ENCODE peak calls at places on chromosomes 12 and 14, in ten cellular contexts. T is stimulated activated CD8-positive, alpha-beta memory T cell treated with anti-CD3 and anti-CD28 coated beads, Interleukin-15, amount 100 ng/mL, for 24 hours; R is Calu3; I is mucosa of descending colon; J is tibial nerve; L is hippocampal formation; H is amygdala; Y is NCI-H510A; A is OCI-LY7; Z is left ventricle myocardium inferior. P is an unnamed sample.

GRCh38 chr12:52149182-52149641 is 42.6 kb downstream of the KRT80 start:
- DNase-seq in T (no peak), R (no peak), I (no peak), J (no peak), L (no peak), H (no peak), Y (no peak), A (no peak), Z (no peak), P (no peak)

GRCh38 chr14:102994689-102995088 is 62.7 kb downstream of the CDC42BPB start:
- DNase-seq in T (no peak), R (no peak), I (no peak), J (no peak), L (no peak), H (no peak), Y (no peak), A (no peak), Z (no peak), P (no peak)

GRCh38 chr14:77910506-77910905 is 110.6 kb downstream of the ADCK1 start:
- DNase-seq in T (no peak), R (no peak), I (no peak), J (no peak), L (no peak), H (no peak), Y (no peak), A (no peak), Z (no peak), P (no peak)

GRCh38 chr14:67704484-67705089 is 2.9 kb downstream of the RDH12 start:
- DNase-seq in T (no peak), R (peak; percentile 62), I (no peak), J (no peak), L (peak; percentile 89), H (no peak), Y (peak; percentile 8), A (peak; percentile 79), Z (no peak), P (no peak)

GRCh38 chr12:8077207-8077606 is 4.9 kb upstream of the NECAP1 start:
- DNase-seq in T (no peak), R (no peak), I (no peak), J (no peak), L (no peak), H (no peak), Y (no peak), A (no peak), Z (no peak), P (no peak)

GRCh38 chr14:47674546-47675238 is 713 bp downstream of the MDGA2 start:
- DNase-seq in T (no peak), R (no peak), I (no peak), J (no peak), L (no peak), H (peak; percentile 54), Y (peak; percentile 14), A (no peak), Z (no peak), P (no peak)

GRCh38 chr12:128250091-128250490 is 16.9 kb upstream of the TMEM132C start:
- DNase-seq in T (no peak), R (no peak), I (no peak), J (no peak), L (no peak), H (no peak), Y (no peak), A (no peak), Z (no peak), P (no peak)

GRCh38 chr14:64610049-64610746 is 60.4 kb downstream of the PPP1R36 start:
- DNase-seq in T (no peak), R (no peak), I (no peak), J (no peak), L (no peak), H (no peak), Y (peak; percentile 26), A (no peak), Z (no peak), P (no peak)

GRCh38 chr12:102294568-102294967 is 96.9 kb upstream of the PMCH start:
- DNase-seq in T (no peak), R (no peak), I (no peak), J (no peak), L (no peak), H (no peak), Y (no peak), A (no peak), Z (no peak), P (no peak)

GRCh38 chr12:101238806-101239329 is 28.8 kb upstream of the SLC5A8 start:
- DNase-seq in T (no peak), R (no peak), I (no peak), J (no peak), L (no peak), H (no peak), Y (no peak), A (no peak), Z (no peak), P (no peak)

GRCh38 chr14:55893695-55894094 is 224.5 kb upstream of the PELI2 start:
- DNase-seq in T (no peak), R (no peak), I (no peak), J (no peak), L (no peak), H (no peak), Y (no peak), A (no peak), Z (no peak), P (no peak)

GRCh38 chr12:56634837-56635538 is 4.9 kb upstream of the BAZ2A start:
- DNase-seq in T (no peak), R (peak; percentile 88), I (peak; percentile 90), J (no peak), L (peak; percentile 69), H (peak; percentile 51), Y (peak; percentile 82), A (peak; percentile 85), Z (peak; percentile 75), P (peak; percentile 52)

GRCh38 chr12:124566181-124567034 is 1.0 kb downstream of the NCOR2 start:
- DNase-seq in T (peak; percentile 30), R (peak; percentile 91), I (peak; percentile 92), J (peak; percentile 87), L (peak; percentile 81), H (peak; percentile 88), Y (peak; percentile 82), A (peak; percentile 56), Z (peak; percentile 92), P (peak; percentile 48)

GRCh38 chr12:53052419-53053222 is 2.8 kb downstream of the TNS2 start:
- DNase-seq in T (no peak), R (peak; percentile 36), I (peak; percentile 93), J (peak; percentile 91), L (peak; percentile 88), H (peak; percentile 88), Y (peak; percentile 49), A (no peak), Z (peak; percentile 95), P (no peak)

GRCh38 chr14:106058342-106058741 is 532.0 kb downstream of the TMEM121 start:
- DNase-seq in T (no peak), R (no peak), I (no peak), J (no peak), L (no peak), H (no peak), Y (no peak), A (no peak), Z (no peak), P (no peak)

GRCh38 chr12:48040294-48040820 is 36.1 kb upstream of the COL2A1 start:
- DNase-seq in T (no peak), R (no peak), I (no peak), J (no peak), L (no peak), H (no peak), Y (no peak), A (no peak), Z (no peak), P (no peak)

GRCh38 chr14:72559669-72560068 is 334.2 kb downstream of the DPF3 start:
- DNase-seq in T (no peak), R (no peak), I (no peak), J (no peak), L (no peak), H (no peak), Y (no peak), A (no peak), Z (no peak), P (no peak)

GRCh38 chr14:88590173-88590572 is 27.3 kb downstream of the ZC3H14 start:
- DNase-seq in T (no peak), R (no peak), I (no peak), J (no peak), L (no peak), H (no peak), Y (no peak), A (no peak), Z (no peak), P (no peak)

P was measured in activated gamma-delta T cell.